ENCODE peak calls at places on chromosome 7, in five cellular contexts. L is sigmoid colon, E is transverse colon, O is stomach, A is H1. C is an unnamed sample.

GRCh38 chr7:100266576-100267354 is 40.7 kb upstream of the SPDYE3 start:
- DNase-seq in A (no peak), L (no peak), O (no peak), E (no peak), C (no peak)

GRCh38 chr7:126529254-126529653 is 723.5 kb downstream of the GRM8 start:
- DNase-seq in E (no peak), L (no peak), O (no peak), A (no peak), C (no peak)

GRCh38 chr7:128792471-128793183 is 859 bp downstream of the CCDC136 start:
- DNase-seq in O (no peak), E (no peak), A (no peak), L (peak), C (no peak)

GRCh38 chr7:44963526-44964290 is 15.1 kb downstream of the MYO1G start:
- DNase-seq in L (no peak), O (no peak), E (no peak), A (peak), C (peak)

GRCh38 chr7:47783456-47784240 is 164.6 kb downstream of the PKD1L1 start:
- DNase-seq in O (no peak), L (peak), A (no peak), E (no peak), C (no peak)

GRCh38 chr7:88184848-88185304 is 35.0 kb downstream of the SRI start:
- DNase-seq in A (no peak), E (no peak), O (no peak), L (no peak), C (no peak)

GRCh38 chr7:134327896-134328295 is 11.2 kb upstream of the SLC35B4 start:
- DNase-seq in A (peak), O (no peak), L (no peak), E (peak), C (no peak)

GRCh38 chr7:50696810-50697582 is 85.7 kb downstream of the GRB10 start:
- DNase-seq in A (no peak), E (no peak), L (no peak), O (no peak), C (no peak)

GRCh38 chr7:32070406-32071360 is at the start of gene PDE1C:
- DNase-seq in L (no peak), E (no peak), O (no peak), A (peak), C (no peak)

GRCh38 chr7:132516042-132516840 is 60.0 kb downstream of the PLXNA4 start:
- DNase-seq in L (no peak), O (no peak), E (no peak), A (no peak), C (no peak)

GRCh38 chr7:129240119-129240815 is 15.4 kb downstream of the AHCYL2 start:
- DNase-seq in L (no peak), O (no peak), A (no peak), E (no peak), C (no peak)

GRCh38 chr7:142611566-142612250 is 137.6 kb upstream of the PRSS1 start:
- DNase-seq in A (no peak), O (no peak), E (no peak), L (no peak), C (no peak)

GRCh38 chr7:112908106-112908505 is 117.9 kb upstream of the TMEM168 start:
- DNase-seq in O (no peak), E (no peak), A (no peak), L (no peak), C (no peak)

GRCh38 chr7:84913731-84914130 is 273.1 kb downstream of the SEMA3D start:
- DNase-seq in E (no peak), L (no peak), A (no peak), O (no peak), C (no peak)

GRCh38 chr7:148437043-148437442 is 153.5 kb upstream of the C7orf33 start:
- DNase-seq in A (no peak), L (no peak), O (no peak), E (no peak), C (no peak)

GRCh38 chr7:74178632-74179031 is 4.5 kb downstream of the EIF4H start:
- DNase-seq in A (no peak), O (no peak), L (no peak), E (no peak), C (no peak)

GRCh38 chr7:25359471-25360059 is 131.3 kb upstream of the NPVF start:
- DNase-seq in L (no peak), A (no peak), E (no peak), O (no peak), C (no peak)
- TF ChIP-seq EP300 in L (no peak), A (no peak), E (no peak), O (no peak), C (no peak)

GRCh38 chr7:2641406-2642393 is 9.9 kb downstream of the TTYH3 start:
- DNase-seq in L (peak), O (peak), A (peak), E (peak), C (peak)
- TF ChIP-seq POLR2AphosphoS5 in L (peak), O (peak), A (no peak), E (no peak), C (peak)

GRCh38 chr7:6639627-6640026 is 2.5 kb downstream of the ZNF316 start:
- DNase-seq in E (no peak), A (no peak), L (no peak), O (no peak), C (no peak)

GRCh38 chr7:6639032-6639431 is 1.9 kb downstream of the ZNF316 start:
- DNase-seq in O (no peak), L (no peak), E (no peak), A (no peak), C (no peak)

GRCh38 chr7:6637544-6638229 is 569 bp downstream of the ZNF316 start:
- DNase-seq in A (peak), O (no peak), L (no peak), E (peak), C (no peak)

GRCh38 chr7:6634021-6634420 is 3.1 kb upstream of the ZNF316 start:
- DNase-seq in L (no peak), O (no peak), A (no peak), E (no peak), C (no peak)

GRCh38 chr7:6636741-6637543 is at the start of gene ZNF316:
- DNase-seq in A (no peak), E (peak), O (peak), L (peak), C (no peak)
- H3K27ac ChIP-seq in A (no peak), E (peak), O (peak), L (peak), C (peak)

GRCh38 chr7:158362912-158363905 is 224.4 kb downstream of the PTPRN2 start:
- DNase-seq in O (no peak), A (peak), L (peak), E (no peak), C (peak)
- TF ChIP-seq EP300 in O (no peak), A (no peak), L (no peak), E (no peak), C (no peak)

GRCh38 chr7:39091774-39092173 is 114.1 kb downstream of the POU6F2 start:
- DNase-seq in E (no peak), A (no peak), O (no peak), L (no peak), C (no peak)

GRCh38 chr7:39086638-39087360 is 109.1 kb downstream of the POU6F2 start:
- DNase-seq in E (no peak), L (no peak), O (no peak), A (no peak), C (no peak)

GRCh38 chr7:39085590-39086049 is 107.9 kb downstream of the POU6F2 start:
- DNase-seq in E (no peak), O (no peak), A (no peak), L (no peak), C (no peak)

GRCh38 chr7:39088730-39089129 is 111.0 kb downstream of the POU6F2 start:
- DNase-seq in E (no peak), L (no peak), A (no peak), O (no peak), C (no peak)

GRCh38 chr7:39089194-39089593 is 111.5 kb downstream of the POU6F2 start:
- DNase-seq in E (no peak), L (no peak), O (no peak), A (no peak), C (no peak)
- TF ChIP-seq POLR2AphosphoS5 in E (no peak), L (no peak), O (no peak), A (no peak), C (no peak)

GRCh38 chr7:28596245-28596935 is 184.1 kb downstream of the CREB5 start:
- DNase-seq in O (no peak), E (no peak), A (no peak), L (no peak), C (no peak)

GRCh38 chr7:28597284-28597683 is 185.0 kb downstream of the CREB5 start:
- DNase-seq in A (no peak), L (no peak), O (no peak), E (no peak), C (no peak)

GRCh38 chr7:28592861-28593260 is 180.5 kb downstream of the CREB5 start:
- DNase-seq in O (no peak), L (no peak), E (no peak), A (no peak), C (no peak)

GRCh38 chr7:28595081-28595480 is 182.8 kb downstream of the CREB5 start:
- DNase-seq in L (no peak), A (no peak), E (no peak), O (no peak), C (no peak)

GRCh38 chr7:28595779-28596178 is 183.5 kb downstream of the CREB5 start:
- DNase-seq in A (no peak), L (no peak), O (no peak), E (no peak), C (no peak)
- H3K27ac ChIP-seq in A (no peak), L (no peak), O (no peak), E (no peak), C (no peak)

C was measured in suprapubic skin.